ENCODE peak calls at places on chromosomes 3 and 15, in four cellular contexts. S, E, O and Y are unnamed samples. For H3K9me3 and H3K4me1, the result is how much of the 10 kb centered on the place peaks cover.

GRCh38 chr3:136390574-136390973 is 140.4 kb downstream of the PCCB start:
- DNase-seq in S (no peak), E (no peak), O (no peak), Y (no peak)

GRCh38 chr3:46844851-46845250 is 18.4 kb downstream of the MYL3 start:
- DNase-seq in S (no peak), E (no peak), O (no peak), Y (no peak)

GRCh38 chr3:59872121-59872520 is 822.3 kb upstream of the CFAP20DC start:
- DNase-seq in S (no peak), E (no peak), O (no peak), Y (no peak)

GRCh38 chr15:66625974-66626373 is 60.2 kb upstream of the LCTL start:
- DNase-seq in S (no peak), E (no peak), O (no peak), Y (no peak)

GRCh38 chr3:113557374-113557773 is 25.0 kb downstream of the SIDT1 start:
- DNase-seq in S (no peak), E (no peak), O (no peak), Y (no peak)

GRCh38 chr3:150490212-150490611 is 56.1 kb downstream of the SERP1 start:
- DNase-seq in S (no peak), E (no peak), O (no peak), Y (peak)

GRCh38 chr3:12750223-12750622 is 8.8 kb downstream of the TMEM40 start:
- DNase-seq in S (peak), E (peak), O (peak), Y (peak)

GRCh38 chr3:45739944-45740343 is 50.7 kb downstream of the SACM1L start:
- DNase-seq in S (no peak), E (no peak), O (no peak), Y (no peak)

GRCh38 chr3:71127463-71128243 is 455.9 kb downstream of the FOXP1 start:
- DNase-seq in S (no peak), E (no peak), O (no peak), Y (no peak)

GRCh38 chr15:101107625-101108457 is 144.0 kb downstream of the CHSY1 start:
- DNase-seq in S (no peak), E (no peak), O (no peak), Y (no peak)

GRCh38 chr3:197430961-197431910 is 124.5 kb downstream of the BDH1 start:
- DNase-seq in S (no peak), E (no peak), O (no peak), Y (no peak)

GRCh38 chr3:23953523-23953922 is 8.4 kb downstream of the NR1D2 start:
- DNase-seq in S (no peak), E (no peak), O (no peak), Y (no peak)

GRCh38 chr3:151210676-151211381 is 7.8 kb upstream of the GPR171 start:
- DNase-seq in S (no peak), E (no peak), O (no peak), Y (peak)

GRCh38 chr3:70090322-70090913 is 90.9 kb downstream of the SAMMSON start:
- DNase-seq in S (no peak), E (no peak), O (no peak), Y (no peak)

GRCh38 chr15:63054985-63055384 is 12.4 kb downstream of the TPM1 start:
- DNase-seq in S (no peak), E (no peak), O (no peak), Y (no peak)

GRCh38 chr15:70703483-70703882 is 59.9 kb downstream of the UACA start:
- DNase-seq in S (no peak), E (no peak), O (no peak), Y (no peak)

GRCh38 chr15:49863431-49864205 is 242.8 kb downstream of the DTWD1 start:
- DNase-seq in S (no peak), E (no peak), O (no peak), Y (no peak)

GRCh38 chr3:42984701-42985100 is 5.6 kb downstream of the GASK1A start:
- DNase-seq in S (no peak), E (no peak), O (no peak), Y (no peak)

GRCh38 chr3:194782767-194783404 is 97.2 kb downstream of the FAM43A start:
- DNase-seq in S (no peak), E (no peak), O (no peak), Y (no peak)

GRCh38 chr3:168047190-168047795 is 48.4 kb downstream of the GOLIM4 start:
- DNase-seq in S (no peak), E (peak), O (no peak), Y (peak)

GRCh38 chr3:158532099-158532734 is 38.8 kb upstream of the MLF1 start:
- DNase-seq in S (no peak), E (no peak), O (no peak), Y (no peak)

GRCh38 chr15:78044407-78045155 is 32.9 kb downstream of the TBC1D2B start:
- DNase-seq in S (no peak), E (no peak), O (no peak), Y (no peak)

GRCh38 chr3:45446706-45447105 is 58.3 kb downstream of the LARS2 start:
- DNase-seq in S (no peak), E (no peak), O (no peak), Y (no peak)

GRCh38 chr3:45981321-45982038 is 14.1 kb downstream of the FYCO1 start:
- DNase-seq in S (no peak), E (peak), O (no peak), Y (no peak)

GRCh38 chr3:56795097-56795806 is 6.5 kb downstream of the ARHGEF3 start:
- DNase-seq in S (peak), E (peak), O (no peak), Y (no peak)

GRCh38 chr15:48703544-48703943 is 58.0 kb upstream of the FBN1 start:
- DNase-seq in S (no peak), E (no peak), O (no peak), Y (no peak)

GRCh38 chr15:50970524-50970923 is 62.0 kb downstream of the AP4E1 start:
- DNase-seq in S (no peak), E (no peak), O (no peak), Y (no peak)
- H3K9me3 ChIP-seq in S (under half), E (under half), O (under half), Y (under half)

GRCh38 chr3:9809615-9810356 is at the start of gene TTLL3:
- DNase-seq in S (peak), E (peak), O (peak), Y (peak)

GRCh38 chr3:9810357-9810726 is 280 bp downstream of the TTLL3 start:
- DNase-seq in S (no peak), E (no peak), O (no peak), Y (no peak)

GRCh38 chr3:9815986-9816385 is 5.9 kb downstream of the TTLL3 start:
- DNase-seq in S (no peak), E (no peak), O (no peak), Y (no peak)

GRCh38 chr3:9810846-9811245 is 784 bp downstream of the TTLL3 start:
- DNase-seq in S (no peak), E (no peak), O (no peak), Y (no peak)

DNA sequence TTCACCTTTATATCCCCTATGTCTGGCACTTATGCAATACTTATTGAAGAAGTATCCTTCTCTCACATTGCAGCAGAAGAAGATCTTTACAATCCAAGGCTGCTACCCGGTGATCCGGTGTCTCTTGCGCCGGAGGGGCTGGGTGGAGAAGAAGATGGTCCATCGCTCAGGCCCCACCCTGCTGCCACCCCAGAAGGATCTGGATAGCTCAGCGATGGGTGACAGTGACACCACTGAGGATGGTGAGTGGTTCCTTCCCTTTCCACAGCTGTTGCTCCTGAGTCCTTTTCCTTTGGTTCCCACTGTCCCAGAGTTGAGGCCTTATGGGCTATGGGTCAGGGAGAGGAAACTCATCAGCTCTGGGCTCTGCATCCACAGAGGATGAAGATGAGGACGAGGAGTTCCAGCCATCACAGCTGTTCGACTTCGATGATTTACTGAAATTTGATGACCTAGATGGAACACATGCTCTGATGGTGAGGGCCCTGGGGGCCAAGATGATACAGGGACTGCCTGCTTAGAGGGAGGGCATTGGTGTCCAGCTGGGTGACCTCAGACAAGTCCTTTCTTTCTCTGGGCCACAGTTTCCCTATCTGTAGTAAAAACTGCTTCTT is 2.9 kb downstream of the TTLL3 start:
- DNase-seq in S (no peak), E (no peak), O (no peak), Y (no peak)
- TF ChIP-seq POLR2A in S (no peak), E (no peak), O (no peak), Y (no peak)

DNA sequence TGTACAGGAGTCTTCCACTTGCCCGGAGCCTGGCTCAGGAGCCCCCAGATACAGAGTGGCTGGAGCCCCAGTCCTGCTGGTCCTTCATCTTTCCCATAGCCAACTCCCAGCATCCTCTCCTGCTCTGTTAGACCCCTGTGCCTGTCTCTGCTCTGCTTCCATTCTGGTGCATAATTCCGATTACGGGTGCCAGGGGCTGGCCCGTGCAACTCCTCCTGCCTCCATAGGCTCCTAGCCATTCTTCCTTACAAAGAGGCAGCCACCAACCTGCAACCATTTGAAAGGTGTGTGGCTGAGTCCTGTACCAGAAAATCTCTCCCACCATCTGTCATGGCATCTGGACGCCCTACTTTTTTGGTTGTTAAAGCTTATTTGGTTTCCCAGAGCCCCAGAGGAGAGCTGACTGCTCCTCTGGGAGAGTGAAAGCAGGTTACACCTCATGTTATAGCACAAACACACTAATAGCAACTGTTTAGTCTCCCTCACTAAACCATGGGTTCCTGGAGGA is 5.2 kb upstream of the RAD18 start:
- DNase-seq in S (no peak), E (no peak), O (no peak), Y (no peak)
- H3K4me1 ChIP-seq in S (under half), E (under half), O (under half), Y (under half)

GRCh38 chr15:25233766-25234350 is 205.0 kb downstream of the UBE3A start:
- DNase-seq in S (no peak), E (no peak), O (no peak), Y (no peak)
- H3K9me3 ChIP-seq in S (under half), E (under half), O (under half), Y (under half)

DNA sequence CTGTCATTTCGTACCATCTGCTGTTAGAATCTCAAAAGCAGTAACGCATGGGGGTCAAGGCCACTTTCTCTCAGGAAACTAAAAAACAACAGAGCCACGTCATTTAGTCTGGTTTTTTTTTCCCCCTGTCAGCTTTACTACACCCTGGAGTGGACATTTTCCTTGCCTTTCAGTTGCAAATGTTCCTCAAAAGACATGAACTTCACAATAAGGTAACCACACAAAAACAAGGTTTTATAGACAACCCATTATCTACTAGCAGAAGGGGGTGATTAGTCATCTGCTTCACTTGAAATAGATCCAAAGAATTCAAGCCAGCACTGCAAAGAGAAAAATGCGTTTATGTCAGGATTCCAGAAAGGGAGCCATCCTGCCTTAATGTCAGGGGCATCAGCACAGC is 171.8 kb upstream of the CDIN1 start:
- DNase-seq in S (no peak), E (peak), O (no peak), Y (no peak)
- TF ChIP-seq POLR2A in S (no peak), E (no peak), O (no peak), Y (no peak)